ENCODE peak calls at places on chromosomes 5 and 9, in five cellular contexts. One of them, this sample, is unnamed.

GRCh38 chr5:34555699-34556513 is 100.2 kb upstream of the RAI14 start:
- DNase-seq in spleen: no peak
- DNase-seq in H1: no peak
- DNase-seq in IMR-90: no peak
- DNase-seq in esophagus squamous epithelium: no peak
- DNase-seq in this sample: no peak

GRCh38 chr9:88387733-88388202 is 476 bp upstream of the SPIN1 start:
- DNase-seq in spleen: peak; percentile 89
- DNase-seq in H1: no peak
- DNase-seq in IMR-90: peak; percentile 52
- DNase-seq in esophagus squamous epithelium: no peak
- DNase-seq in this sample: peak; percentile 85

GRCh38 chr5:118548761-118549160 is 439.6 kb downstream of the DTWD2 start:
- DNase-seq in spleen: no peak
- DNase-seq in H1: no peak
- DNase-seq in IMR-90: peak; percentile 28
- DNase-seq in esophagus squamous epithelium: no peak
- DNase-seq in this sample: no peak

GRCh38 chr5:174533771-174534221 is 190.6 kb upstream of the MSX2 start:
- DNase-seq in spleen: no peak
- DNase-seq in H1: no peak
- DNase-seq in IMR-90: peak; percentile 99
- DNase-seq in esophagus squamous epithelium: no peak
- DNase-seq in this sample: no peak

GRCh38 chr9:21535396-21535795 is 53.3 kb upstream of the IFNE start:
- DNase-seq in spleen: no peak
- DNase-seq in H1: no peak
- DNase-seq in IMR-90: no peak
- DNase-seq in esophagus squamous epithelium: no peak
- DNase-seq in this sample: no peak

GRCh38 chr9:107281164-107281563 is 1.9 kb upstream of the RAD23B start:
- DNase-seq in spleen: no peak
- DNase-seq in H1: no peak
- DNase-seq in IMR-90: no peak
- DNase-seq in esophagus squamous epithelium: no peak
- DNase-seq in this sample: no peak

GRCh38 chr9:77899679-77900354 is 131.8 kb downstream of the GNAQ start:
- DNase-seq in spleen: no peak
- DNase-seq in H1: no peak
- DNase-seq in IMR-90: peak; percentile 87
- DNase-seq in esophagus squamous epithelium: no peak
- DNase-seq in this sample: no peak

GRCh38 chr5:146048994-146049703 is 56.2 kb downstream of the PLAC8L1 start:
- DNase-seq in spleen: no peak
- DNase-seq in H1: no peak
- DNase-seq in IMR-90: peak; percentile 84
- DNase-seq in esophagus squamous epithelium: no peak
- DNase-seq in this sample: no peak

GRCh38 chr9:17810728-17811634 is 232.1 kb downstream of the SH3GL2 start:
- DNase-seq in spleen: no peak
- DNase-seq in H1: no peak
- DNase-seq in IMR-90: peak; percentile 66
- DNase-seq in esophagus squamous epithelium: no peak
- DNase-seq in this sample: peak; percentile 83

GRCh38 chr5:89374144-89374784 is 491.3 kb upstream of the MEF2C start:
- DNase-seq in spleen: no peak
- DNase-seq in H1: no peak
- DNase-seq in IMR-90: no peak
- DNase-seq in esophagus squamous epithelium: no peak
- DNase-seq in this sample: no peak

GRCh38 chr9:14018061-14018460 is 295.9 kb downstream of the NFIB start:
- DNase-seq in spleen: no peak
- DNase-seq in H1: no peak
- DNase-seq in IMR-90: peak; percentile 47
- DNase-seq in esophagus squamous epithelium: no peak
- DNase-seq in this sample: no peak

GRCh38 chr9:15927131-15927530 is 374.3 kb downstream of the CCDC171 start:
- DNase-seq in spleen: no peak
- DNase-seq in H1: no peak
- DNase-seq in IMR-90: peak; percentile 24
- DNase-seq in esophagus squamous epithelium: no peak
- DNase-seq in this sample: no peak

GRCh38 chr9:136917902-136918301 is 26.6 kb downstream of the FBXW5 start:
- DNase-seq in spleen: no peak
- DNase-seq in H1: no peak
- DNase-seq in IMR-90: no peak
- DNase-seq in esophagus squamous epithelium: no peak
- DNase-seq in this sample: no peak
- H3K36me3 ChIP-seq in spleen: peaks cover 81% of the 10 kb centered on the region
- H3K36me3 ChIP-seq in H1: peaks cover 24% of the 10 kb centered on the region
- H3K36me3 ChIP-seq in IMR-90: peaks cover 35% of the 10 kb centered on the region
- H3K36me3 ChIP-seq in esophagus squamous epithelium: peaks cover 27% of the 10 kb centered on the region
- H3K36me3 ChIP-seq in this sample: no peaks in the 10 kb centered on the region

GRCh38 chr5:14594378-14595074 is 12.9 kb downstream of the OTULINL start:
- DNase-seq in spleen: no peak
- DNase-seq in H1: no peak
- DNase-seq in IMR-90: no peak
- DNase-seq in esophagus squamous epithelium: no peak
- DNase-seq in this sample: no peak
- H3K27ac ChIP-seq in spleen: peak overlapping the region; percentile 66
- H3K27ac ChIP-seq in H1: no peak overlapping the region
- H3K27ac ChIP-seq in IMR-90: no peak overlapping the region
- H3K27ac ChIP-seq in esophagus squamous epithelium: peak overlapping the region; percentile 64
- H3K27ac ChIP-seq in this sample: peak overlapping the region; percentile 81

GRCh38 chr5:9121597-9121996 is 424.3 kb downstream of the SEMA5A start:
- DNase-seq in spleen: no peak
- DNase-seq in H1: no peak
- DNase-seq in IMR-90: no peak
- DNase-seq in esophagus squamous epithelium: no peak
- DNase-seq in this sample: no peak

GRCh38 chr5:9122528-9122927 is 423.3 kb downstream of the SEMA5A start:
- DNase-seq in spleen: no peak
- DNase-seq in H1: no peak
- DNase-seq in IMR-90: no peak
- DNase-seq in esophagus squamous epithelium: no peak
- DNase-seq in this sample: no peak

GRCh38 chr5:9115093-9115492 is 430.8 kb downstream of the SEMA5A start:
- DNase-seq in spleen: no peak
- DNase-seq in H1: no peak
- DNase-seq in IMR-90: no peak
- DNase-seq in esophagus squamous epithelium: no peak
- DNase-seq in this sample: no peak

GRCh38 chr5:9124071-9124470 is 421.8 kb downstream of the SEMA5A start:
- DNase-seq in spleen: no peak
- DNase-seq in H1: no peak
- DNase-seq in IMR-90: no peak
- DNase-seq in esophagus squamous epithelium: no peak
- DNase-seq in this sample: no peak

GRCh38 chr5:9118852-9119251 is 427.0 kb downstream of the SEMA5A start:
- DNase-seq in spleen: no peak
- DNase-seq in H1: no peak
- DNase-seq in IMR-90: no peak
- DNase-seq in esophagus squamous epithelium: no peak
- DNase-seq in this sample: no peak
- TF ChIP-seq POLR2A in spleen: no peak
- TF ChIP-seq POLR2A in H1: no peak
- TF ChIP-seq POLR2A in IMR-90: no peak
- TF ChIP-seq POLR2A in esophagus squamous epithelium: no peak
- TF ChIP-seq POLR2A in this sample: no peak

GRCh38 chr9:85943757-85944430 is 2.9 kb downstream of the NAA35 start:
- DNase-seq in spleen: no peak
- DNase-seq in H1: no peak
- DNase-seq in IMR-90: no peak
- DNase-seq in esophagus squamous epithelium: no peak
- DNase-seq in this sample: no peak

GRCh38 chr9:85944672-85945071 is 3.7 kb downstream of the NAA35 start:
- DNase-seq in spleen: no peak
- DNase-seq in H1: no peak
- DNase-seq in IMR-90: no peak
- DNase-seq in esophagus squamous epithelium: no peak
- DNase-seq in this sample: no peak

GRCh38 chr9:85949591-85950335 is 8.8 kb downstream of the NAA35 start:
- DNase-seq in spleen: no peak
- DNase-seq in H1: no peak
- DNase-seq in IMR-90: peak; percentile 52
- DNase-seq in esophagus squamous epithelium: no peak
- DNase-seq in this sample: no peak
- H3K36me3 ChIP-seq in spleen: peaks cover 30% of the 10 kb centered on the region
- H3K36me3 ChIP-seq in H1: peaks cover 2% of the 10 kb centered on the region
- H3K36me3 ChIP-seq in IMR-90: peaks cover 7% of the 10 kb centered on the region
- H3K36me3 ChIP-seq in esophagus squamous epithelium: peaks cover 3% of the 10 kb centered on the region
- H3K36me3 ChIP-seq in this sample: peaks cover 29% of the 10 kb centered on the region

GRCh38 chr5:136055612-136056302 is 27.0 kb downstream of the TGFBI start:
- DNase-seq in spleen: peak; percentile 47
- DNase-seq in H1: no peak
- DNase-seq in IMR-90: no peak
- DNase-seq in esophagus squamous epithelium: no peak
- DNase-seq in this sample: peak; percentile 38

GRCh38 chr5:136052692-136053335 is 24.0 kb downstream of the TGFBI start:
- DNase-seq in spleen: peak; percentile 58
- DNase-seq in H1: no peak
- DNase-seq in IMR-90: no peak
- DNase-seq in esophagus squamous epithelium: no peak
- DNase-seq in this sample: no peak

GRCh38 chr5:136054133-136054996 is 25.6 kb downstream of the TGFBI start:
- DNase-seq in spleen: peak; percentile 14
- DNase-seq in H1: no peak
- DNase-seq in IMR-90: peak; percentile 49
- DNase-seq in esophagus squamous epithelium: no peak
- DNase-seq in this sample: no peak

GRCh38 chr5:136051486-136052220 is 22.9 kb downstream of the TGFBI start:
- DNase-seq in spleen: peak; percentile 71
- DNase-seq in H1: no peak
- DNase-seq in IMR-90: no peak
- DNase-seq in esophagus squamous epithelium: no peak
- DNase-seq in this sample: no peak

GRCh38 chr5:136053336-136054121 is 24.7 kb downstream of the TGFBI start:
- DNase-seq in spleen: peak; percentile 32
- DNase-seq in H1: no peak
- DNase-seq in IMR-90: peak; percentile 97
- DNase-seq in esophagus squamous epithelium: no peak
- DNase-seq in this sample: no peak
- H3K27ac ChIP-seq in spleen: no peak overlapping the region
- H3K27ac ChIP-seq in H1: no peak overlapping the region
- H3K27ac ChIP-seq in IMR-90: peak overlapping the region; percentile 89
- H3K27ac ChIP-seq in esophagus squamous epithelium: peak overlapping the region; percentile 75
- H3K27ac ChIP-seq in this sample: peak overlapping the region; percentile 67

DNA sequence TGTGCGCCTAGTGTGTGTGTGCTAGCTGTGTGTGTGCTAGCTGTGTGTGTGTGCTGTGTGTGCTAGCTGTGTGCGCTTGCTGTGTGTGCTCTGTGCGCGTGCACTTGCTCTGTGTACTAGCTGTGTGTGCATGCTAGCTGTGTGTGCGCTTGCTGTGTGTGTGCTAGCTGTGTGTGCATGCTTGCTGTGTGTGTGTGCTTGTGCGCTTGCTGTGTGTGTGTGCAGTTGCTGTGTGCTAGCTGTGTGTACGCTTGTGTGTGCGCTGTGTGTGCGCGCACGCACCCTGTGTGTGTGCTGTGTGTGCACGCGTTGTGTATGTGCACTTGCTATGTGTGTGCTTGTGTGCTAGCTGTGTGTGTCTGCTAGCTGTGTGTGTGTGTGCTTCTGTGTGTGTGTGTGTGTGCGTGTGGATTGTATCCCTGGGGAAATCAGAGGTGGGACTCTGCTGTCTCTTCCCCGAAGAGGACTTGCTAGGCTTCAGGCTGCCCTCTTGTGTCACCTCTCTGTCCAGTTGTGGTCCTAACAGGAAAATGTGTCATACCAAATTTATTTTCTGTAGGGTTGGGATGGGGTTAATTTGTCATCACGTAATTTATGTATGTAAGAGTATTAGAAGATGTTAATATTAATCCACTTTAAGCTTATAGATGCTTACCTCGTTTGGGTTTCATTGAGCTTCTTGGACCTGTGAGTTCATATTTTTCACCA is 38.9 kb downstream of the TPPP start:
- DNase-seq in spleen: peak; percentile 25
- DNase-seq in H1: no peak
- DNase-seq in IMR-90: no peak
- DNase-seq in esophagus squamous epithelium: no peak
- DNase-seq in this sample: no peak
- TF ChIP-seq POLR2A in spleen: no peak
- TF ChIP-seq POLR2A in H1: no peak
- TF ChIP-seq POLR2A in IMR-90: no peak
- TF ChIP-seq POLR2A in esophagus squamous epithelium: no peak
- TF ChIP-seq POLR2A in this sample: no peak